ENCODE peak calls at places on chromosomes 2 and 18, in nine cellular contexts. U is heart right ventricle; L is HCT116; H is foreskin fibroblast; S is psoas muscle; J is astrocyte of the spinal cord; M is heart left ventricle; Q is A549; G is CD8-positive, alpha-beta T cell. V is an unnamed sample.

GRCh38 chr2:8030694-8031303 is 651.1 kb upstream of the ID2 start:
- DNase-seq in Q (no peak), J (no peak), H (peak; percentile 7), L (no peak), S (no peak), U (no peak), M (no peak), G (no peak), V (no peak)

GRCh38 chr2:237022533-237022932 is 63.2 kb upstream of the COPS8 start:
- DNase-seq in G (no peak), J (no peak), S (no peak), M (no peak), U (no peak), H (no peak), Q (no peak), L (no peak), V (no peak)

GRCh38 chr2:213232649-213233437 is 51.4 kb upstream of the SPAG16 start:
- DNase-seq in J (peak; percentile 82), L (no peak), Q (no peak), S (no peak), G (peak; percentile 67), U (no peak), H (no peak), M (no peak), V (no peak)

GRCh38 chr2:237868631-237869356 is 9.4 kb downstream of the RAMP1 start:
- DNase-seq in U (no peak), J (peak; percentile 58), L (no peak), H (peak; percentile 39), Q (no peak), S (no peak), G (no peak), M (no peak), V (no peak)

GRCh38 chr2:30252723-30253688 is 21.7 kb downstream of the LBH start:
- DNase-seq in U (peak; percentile 64), J (peak; percentile 68), M (peak; percentile 58), L (no peak), H (peak; percentile 50), Q (peak; percentile 67), S (peak; percentile 61), G (peak; percentile 60), V (no peak)

GRCh38 chr2:207046642-207047213 is 107.4 kb downstream of the CPO start:
- DNase-seq in G (no peak), Q (no peak), H (peak; percentile 27), L (no peak), M (no peak), S (no peak), U (no peak), J (no peak), V (no peak)

GRCh38 chr18:63207154-63207790 is 112.3 kb downstream of the BCL2 start:
- DNase-seq in J (no peak), L (no peak), U (no peak), M (no peak), G (peak; percentile 21), H (no peak), Q (no peak), S (no peak), V (no peak)

GRCh38 chr2:201638331-201638730 is 5.0 kb downstream of the TMEM237 start:
- DNase-seq in G (no peak), M (no peak), H (no peak), Q (no peak), S (no peak), U (no peak), J (no peak), L (no peak), V (no peak)

GRCh38 chr2:138522556-138522955 is 21.0 kb downstream of the SPOPL start:
- DNase-seq in H (no peak), G (no peak), M (no peak), S (no peak), Q (no peak), U (no peak), L (no peak), J (no peak), V (no peak)

GRCh38 chr2:158783923-158784322 is 11.2 kb upstream of the DAPL1 start:
- DNase-seq in S (no peak), M (no peak), G (no peak), U (no peak), L (no peak), H (no peak), Q (no peak), J (no peak), V (no peak)

GRCh38 chr2:68548396-68548795 is 81.0 kb downstream of the APLF start:
- DNase-seq in J (no peak), Q (no peak), U (no peak), S (no peak), G (no peak), M (no peak), H (peak; percentile 20), L (no peak), V (no peak)

GRCh38 chr2:36453652-36454051 is 98.1 kb downstream of the CRIM1 start:
- DNase-seq in H (no peak), J (peak; percentile 40), L (no peak), U (no peak), Q (no peak), S (no peak), G (no peak), M (no peak), V (no peak)

GRCh38 chr2:236977199-236977883 is 108.3 kb upstream of the COPS8 start:
- DNase-seq in M (no peak), J (no peak), U (no peak), H (no peak), L (no peak), G (no peak), S (no peak), Q (no peak), V (no peak)

GRCh38 chr18:56130481-56130880 is 507.9 kb downstream of the TXNL1 start:
- DNase-seq in U (no peak), G (no peak), L (no peak), S (no peak), H (no peak), Q (no peak), J (no peak), M (no peak), V (no peak)

GRCh38 chr2:31813016-31813415 is 197.8 kb downstream of the MEMO1 start:
- DNase-seq in Q (no peak), U (no peak), S (no peak), H (no peak), L (no peak), M (no peak), J (no peak), G (no peak), V (no peak)

GRCh38 chr2:113720167-113720566 is 36.3 kb downstream of the SLC35F5 start:
- DNase-seq in S (no peak), M (no peak), U (no peak), L (no peak), Q (peak; percentile 33), J (no peak), G (no peak), H (no peak), V (no peak)

GRCh38 chr18:36831139-36831538 is 2.2 kb downstream of the KIAA1328 start:
- DNase-seq in S (no peak), U (no peak), M (no peak), G (no peak), J (no peak), L (no peak), Q (no peak), H (peak; percentile 64), V (no peak)

GRCh38 chr18:37393945-37394609 is 171.5 kb downstream of the CELF4 start:
- DNase-seq in G (no peak), Q (peak; percentile 43), M (peak; percentile 82), L (no peak), J (peak; percentile 29), S (peak; percentile 80), H (peak; percentile 98), U (peak; percentile 79), V (peak; percentile 66)

DNA sequence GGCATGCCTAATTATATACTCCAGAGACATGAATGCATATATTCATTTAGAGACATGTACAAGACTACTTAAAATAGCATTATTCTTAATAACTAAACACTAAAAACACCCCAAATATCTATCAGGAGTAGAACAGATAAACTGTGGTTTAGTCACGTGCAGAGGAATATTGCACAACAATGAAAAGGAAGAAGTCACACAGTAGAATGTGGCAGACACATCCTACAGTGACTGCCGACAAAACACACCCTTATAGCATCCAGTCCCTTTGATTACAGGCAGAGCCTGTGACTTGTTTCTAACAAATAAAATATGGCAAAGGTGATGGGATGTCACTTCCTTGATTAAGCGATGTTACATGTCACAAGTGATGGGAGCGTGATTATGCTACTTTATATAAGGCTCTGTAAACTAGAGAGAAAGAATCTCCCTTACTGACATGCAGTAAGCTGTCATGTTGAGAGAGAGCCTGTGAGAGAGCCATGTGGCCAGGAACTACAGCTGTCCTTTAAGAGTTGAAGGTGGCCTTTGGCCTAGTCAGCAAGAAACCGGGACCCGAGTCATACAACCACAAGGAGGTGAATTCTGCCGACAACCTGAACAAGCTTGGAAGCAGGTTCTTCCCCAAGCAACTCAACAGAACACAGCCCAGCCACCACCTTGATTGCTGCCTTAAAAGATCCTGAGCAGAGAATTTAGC is 39.1 kb upstream of the LGALSL start:
- DNase-seq in G (no peak), S (no peak), J (no peak), M (no peak), H (no peak), U (no peak), Q (no peak), L (no peak), V (no peak)
- TF ChIP-seq CTCF in G (no peak), S (no peak), J (no peak), M (no peak), H (no peak), U (no peak), Q (no peak), L (no peak), V (no peak)

GRCh38 chr2:185291035-185291647 is 447.5 kb upstream of the FSIP2 start:
- DNase-seq in M (no peak), H (no peak), L (peak; percentile 40), U (no peak), J (peak; percentile 50), Q (no peak), S (no peak), G (no peak), V (peak; percentile 67)
- TF ChIP-seq CTCF in M (peak; percentile 57), H (peak; percentile 33), L (peak; percentile 77), U (peak; percentile 51), J (peak; percentile 79), Q (no peak), S (peak; percentile 34), G (no peak), V (peak; percentile 42)

GRCh38 chr2:224608104-224608503 is 22.9 kb upstream of the CUL3 start:
- DNase-seq in M (no peak), Q (no peak), U (no peak), G (no peak), H (no peak), L (no peak), S (no peak), J (no peak), V (no peak)

GRCh38 chr2:224611938-224612337 is 26.8 kb upstream of the CUL3 start:
- DNase-seq in M (no peak), S (no peak), U (no peak), J (no peak), Q (no peak), L (no peak), G (no peak), H (no peak), V (no peak)

GRCh38 chr2:224612581-224612980 is 27.4 kb upstream of the CUL3 start:
- DNase-seq in J (no peak), H (peak; percentile 3), G (no peak), U (no peak), M (no peak), Q (no peak), L (no peak), S (no peak), V (no peak)

GRCh38 chr2:224613543-224614317 is 28.6 kb upstream of the CUL3 start:
- DNase-seq in L (no peak), S (no peak), U (no peak), J (no peak), H (no peak), M (no peak), Q (no peak), G (no peak), V (no peak)
- TF ChIP-seq CTCF in L (no peak), S (no peak), U (no peak), J (no peak), H (no peak), M (no peak), Q (no peak), G (no peak), V (no peak)

GRCh38 chr2:144519934-144520717 is at the start of gene ZEB2:
- DNase-seq in Q (peak; percentile 22), S (peak; percentile 67), M (peak; percentile 67), L (peak; percentile 19), G (peak; percentile 56), U (peak; percentile 72), J (peak; percentile 88), H (peak; percentile 93), V (peak; percentile 50)
- TF ChIP-seq CTCF in Q (peak; percentile 22), S (peak; percentile 59), M (peak; percentile 68), L (peak; percentile 36), G (peak; percentile 53), U (peak; percentile 69), J (peak; percentile 75), H (peak; percentile 76), V (peak; percentile 52)

V was measured in endothelial cell.